ENCODE peak calls at places on chromosomes 16 and 17, in four cellular contexts. D is stimulated activated CD4-positive, alpha-beta T cell treated with anti-CD3 and anti-CD28 coated beads, Interleukin-4, amount 100 ng/mL, for 24 hours; L is B cell; X is CD8-positive, alpha-beta T cell. S is an unnamed sample.

GRCh38 chr16:85699628-85700027 is 10.9 kb upstream of the GINS2 start:
- DNase-seq in D (no peak), L (no peak), X (no peak), S (peak; percentile 27)

GRCh38 chr17:18991531-18992315 is 12.8 kb downstream of the FAM83G start:
- DNase-seq in D (no peak), L (no peak), X (no peak), S (no peak)

GRCh38 chr16:3086596-3087242 is 12.4 kb downstream of the ZSCAN10 start:
- DNase-seq in D (no peak), L (no peak), X (no peak), S (no peak)

GRCh38 chr17:31391496-31391949 is at the start of gene RAB11FIP4:
- DNase-seq in D (no peak), L (no peak), X (peak; percentile 45), S (peak; percentile 18)

GRCh38 chr16:19330801-19331484 is 45.4 kb downstream of the CLEC19A start:
- DNase-seq in D (no peak), L (no peak), X (no peak), S (peak; percentile 6)

GRCh38 chr16:8583712-8584111 is 6.6 kb downstream of the TMEM114 start:
- DNase-seq in D (no peak), L (no peak), X (no peak), S (no peak)

GRCh38 chr17:4199818-4200402 is 56.9 kb downstream of the CYB5D2 start:
- DNase-seq in D (peak; percentile 42), L (no peak), X (no peak), S (peak; percentile 59)

GRCh38 chr16:19236561-19236960 is 49.0 kb upstream of the CLEC19A start:
- DNase-seq in D (no peak), L (no peak), X (no peak), S (no peak)

GRCh38 chr17:74820037-74820436 is 39.6 kb downstream of the GRIN2C start:
- DNase-seq in D (no peak), L (no peak), X (no peak), S (no peak)

GRCh38 chr17:81060416-81060815 is 25.5 kb downstream of the BAIAP2 start:
- DNase-seq in D (no peak), L (no peak), X (no peak), S (no peak)

S was measured in mesenchymal stem cell.